ENCODE peak calls at places on chromosomes 6 and 20, in six cellular contexts. J, I, S, W, Z and C are unnamed samples.

GRCh38 chr6:154341876-154342275 is 14.7 kb downstream of the IPCEF1 start:
- DNase-seq in S (no peak), Z (no peak), I (peak), J (no peak), W (no peak), C (no peak)

GRCh38 chr6:42722497-42722896 is at the start of gene PRPH2:
- DNase-seq in J (no peak), I (no peak), Z (no peak), W (no peak), S (no peak), C (no peak)

GRCh38 chr20:18428490-18429173 is 38.2 kb downstream of the DZANK1 start:
- DNase-seq in I (peak), Z (no peak), J (no peak), W (no peak), S (peak), C (no peak)

GRCh38 chr6:45376310-45377040 is 1.3 kb downstream of the SUPT3H start:
- DNase-seq in J (no peak), W (no peak), I (peak), S (no peak), Z (no peak), C (no peak)

GRCh38 chr20:38973546-38974120 is 11.5 kb downstream of the DHX35 start:
- DNase-seq in I (peak), Z (no peak), W (no peak), S (peak), J (no peak), C (no peak)

GRCh38 chr6:13730704-13731103 is 19.1 kb upstream of the RANBP9 start:
- DNase-seq in J (no peak), W (no peak), I (no peak), S (no peak), Z (no peak), C (no peak)

GRCh38 chr6:48068326-48069191 is 42.4 kb downstream of the PTCHD4 start:
- DNase-seq in W (no peak), Z (no peak), J (peak), S (no peak), I (no peak), C (peak)

GRCh38 chr6:88119769-88120168 is 46.4 kb downstream of the CNR1 start:
- DNase-seq in J (no peak), S (no peak), I (no peak), W (no peak), Z (no peak), C (no peak)

GRCh38 chr20:57697540-57697939 is 12.3 kb downstream of the PMEPA1 start:
- DNase-seq in S (no peak), J (no peak), Z (no peak), W (no peak), I (no peak), C (no peak)

GRCh38 chr20:62266340-62266739 is 28.0 kb downstream of the OSBPL2 start:
- DNase-seq in J (no peak), Z (no peak), W (no peak), I (no peak), S (no peak), C (no peak)

GRCh38 chr6:10882654-10883053 is 813 bp upstream of the GCM2 start:
- DNase-seq in I (no peak), W (no peak), S (no peak), J (no peak), Z (no peak), C (no peak)

GRCh38 chr6:158020272-158020711 is 38.6 kb downstream of the SYNJ2 start:
- DNase-seq in I (no peak), J (no peak), Z (no peak), S (no peak), W (no peak), C (no peak)

GRCh38 chr6:36800223-36801095 is 38.8 kb downstream of the CPNE5 start:
- DNase-seq in Z (no peak), W (no peak), J (no peak), I (no peak), S (no peak), C (no peak)

GRCh38 chr6:99614430-99615161 is 8.0 kb downstream of the PRDM13 start:
- DNase-seq in Z (no peak), I (no peak), J (no peak), S (no peak), W (no peak), C (peak)
- TF ChIP-seq CTCF in Z (no peak), I (no peak), J (peak), S (no peak), W (no peak), C (peak)

DNA sequence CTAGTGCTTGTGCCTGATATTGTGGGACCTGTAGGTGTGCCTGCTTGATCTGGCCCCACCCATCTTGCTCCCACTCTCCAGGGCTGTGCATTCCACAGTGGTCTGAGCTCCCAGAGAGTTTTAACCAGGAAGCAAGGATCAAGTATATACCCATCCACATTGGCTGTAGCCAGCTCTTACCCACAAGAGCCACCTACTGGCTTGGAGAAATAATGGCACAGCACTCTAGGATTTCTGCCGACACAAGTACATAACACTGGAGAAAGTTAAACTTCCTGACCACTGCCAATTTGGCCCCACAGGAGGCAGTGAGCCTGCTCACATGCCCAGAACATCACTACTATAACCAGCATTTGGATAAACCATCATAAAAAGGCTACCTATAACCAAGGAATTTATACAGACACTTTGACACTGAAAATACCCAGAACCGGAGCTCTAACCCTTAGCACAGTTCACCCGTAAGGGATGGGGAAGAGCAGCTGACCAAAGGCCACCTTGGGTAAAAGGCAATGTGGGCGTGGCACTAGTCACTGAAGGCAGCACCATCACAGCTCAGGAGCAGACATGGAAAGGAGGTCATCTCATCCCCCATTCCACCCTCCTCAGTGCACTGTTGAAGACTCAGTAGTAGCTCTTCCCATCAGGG is 440.4 kb downstream of the BTBD3 start:
- DNase-seq in W (no peak), I (no peak), S (no peak), J (no peak), Z (no peak), C (no peak)
- TF ChIP-seq CTCF in W (peak), I (no peak), S (no peak), J (peak), Z (no peak), C (peak)

DNA sequence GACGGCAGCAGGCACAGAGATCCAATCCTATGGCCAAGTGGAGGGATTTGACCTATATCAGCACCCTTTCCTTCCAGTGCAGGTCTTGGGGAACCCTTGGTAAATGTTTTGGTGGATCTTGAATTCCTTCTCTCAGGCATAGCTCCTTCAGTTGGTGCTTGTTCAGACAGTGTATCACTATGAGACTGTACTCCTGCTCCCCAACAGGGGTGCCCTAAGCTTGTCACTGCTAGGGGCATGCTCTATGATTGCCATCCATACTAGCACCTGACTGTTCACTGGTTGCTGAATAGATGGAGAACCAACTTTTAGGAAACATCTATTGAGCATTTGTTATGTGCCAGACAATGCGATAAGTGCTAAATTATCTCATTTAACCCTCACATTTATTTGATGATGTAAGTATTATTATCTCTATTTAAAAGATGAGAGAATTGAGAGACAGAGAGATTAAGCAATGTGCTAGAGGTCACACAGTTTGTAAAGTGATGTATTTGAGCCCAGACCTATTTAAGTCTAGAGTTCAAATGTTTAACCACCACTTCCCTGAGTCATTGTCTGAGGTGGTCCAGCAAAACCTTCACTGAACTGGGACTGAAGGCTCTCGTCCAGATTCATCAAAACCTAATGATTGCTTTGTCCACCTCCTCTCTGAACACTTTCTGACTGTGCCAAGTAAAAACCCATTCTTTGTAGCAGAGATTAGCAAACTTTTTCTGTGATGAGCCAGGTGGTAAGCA is 34.3 kb downstream of the ADGRF1 start:
- DNase-seq in W (no peak), S (no peak), J (no peak), Z (no peak), I (no peak), C (no peak)
- TF ChIP-seq CTCF in W (no peak), S (no peak), J (no peak), Z (no peak), I (no peak), C (no peak)

GRCh38 chr6:31267504-31268371 is 4.2 kb downstream of the HLA-C start:
- DNase-seq in Z (no peak), S (no peak), J (no peak), W (no peak), I (no peak), C (no peak)

GRCh38 chr6:31270788-31271640 is 878 bp downstream of the HLA-C start:
- DNase-seq in I (peak), J (peak), Z (peak), W (no peak), S (peak), C (peak)

GRCh38 chr6:31271641-31272357 is at the start of gene HLA-C:
- DNase-seq in Z (peak), S (peak), I (peak), J (peak), W (peak), C (peak)

GRCh38 chr6:31272856-31273626 is 1.1 kb upstream of the HLA-C start:
- DNase-seq in S (no peak), I (no peak), J (no peak), Z (no peak), W (no peak), C (no peak)

GRCh38 chr6:31272431-31272830 is 539 bp upstream of the HLA-C start:
- DNase-seq in J (no peak), S (no peak), I (no peak), Z (no peak), W (no peak), C (no peak)
- TF ChIP-seq CTCF in J (no peak), S (no peak), I (no peak), Z (no peak), W (no peak), C (no peak)

GRCh38 chr20:1393507-1393882 is 641 bp upstream of the FKBP1A start:
- DNase-seq in W (no peak), Z (no peak), S (no peak), J (no peak), I (no peak), C (no peak)

GRCh38 chr20:1390552-1391403 is 2.1 kb downstream of the FKBP1A start:
- DNase-seq in S (no peak), Z (no peak), W (no peak), I (no peak), J (no peak), C (no peak)

GRCh38 chr20:1392693-1393506 is at the start of gene FKBP1A:
- DNase-seq in Z (peak), S (peak), W (peak), I (peak), J (peak), C (peak)

GRCh38 chr20:1392443-1392692 is 486 bp downstream of the FKBP1A start:
- DNase-seq in W (no peak), Z (no peak), I (no peak), J (no peak), S (no peak), C (no peak)

GRCh38 chr20:1391640-1392442 is 1.0 kb downstream of the FKBP1A start:
- DNase-seq in Z (no peak), W (no peak), J (no peak), I (peak), S (no peak), C (no peak)
- TF ChIP-seq CTCF in Z (no peak), W (no peak), J (no peak), I (no peak), S (no peak), C (no peak)